ENCODE peak calls at places on chromosomes 2 and 18, in four cellular contexts. Z is H9, D is suprapubic skin, O is AG09309. G is an unnamed sample.

GRCh38 chr2:145015561-145015960 is 495.6 kb upstream of the ZEB2 start:
- DNase-seq in Z (no peak), D (no peak), O (no peak), G (no peak)

GRCh38 chr2:205776720-205777119 is 94.4 kb downstream of the NRP2 start:
- DNase-seq in Z (no peak), D (no peak), O (no peak), G (no peak)

GRCh38 chr2:167785606-167786005 is 461.8 kb downstream of the STK39 start:
- DNase-seq in Z (no peak), D (no peak), O (no peak), G (no peak)

GRCh38 chr2:178223806-178224205 is 29.5 kb downstream of the OSBPL6 start:
- DNase-seq in Z (no peak), D (no peak), O (no peak), G (no peak)

GRCh38 chr2:149741646-149742045 is 154.1 kb upstream of the MMADHC start:
- DNase-seq in Z (no peak), D (no peak), O (peak; percentile 88), G (no peak)

GRCh38 chr2:44934521-44934961 is 7.0 kb upstream of the SIX3 start:
- DNase-seq in Z (peak; percentile 60), D (peak; percentile 62), O (no peak), G (no peak)

GRCh38 chr2:169119117-169119770 is 49.9 kb downstream of the DHRS9 start:
- DNase-seq in Z (no peak), D (no peak), O (no peak), G (no peak)

GRCh38 chr2:183072177-183072576 is 6.4 kb upstream of the DUSP19 start:
- DNase-seq in Z (no peak), D (no peak), O (no peak), G (no peak)

GRCh38 chr2:7525746-7526145 is 608.5 kb downstream of the RNF144A start:
- DNase-seq in Z (no peak), D (no peak), O (no peak), G (no peak)

GRCh38 chr2:131567891-131568290 is 40.2 kb downstream of the CCDC74A start:
- DNase-seq in Z (no peak), D (no peak), O (no peak), G (no peak)

DNA sequence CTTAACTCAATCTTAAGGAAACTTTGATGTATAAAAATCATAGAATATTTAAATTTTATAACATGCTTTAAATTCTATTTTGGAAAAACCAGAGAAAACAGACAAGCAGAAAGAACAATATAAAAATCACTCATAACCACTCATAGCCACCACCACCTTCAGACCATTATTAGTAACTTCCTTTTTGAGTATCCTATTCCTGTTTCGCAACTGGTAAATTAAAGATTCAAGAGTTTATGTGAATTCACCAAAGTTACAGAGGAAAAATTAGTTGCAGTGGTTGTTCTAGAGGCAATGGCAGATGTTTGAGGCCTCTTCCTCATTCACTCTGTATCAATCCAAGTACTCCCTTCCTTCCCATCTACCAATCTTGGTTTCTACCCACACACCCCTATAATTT is 49.3 kb upstream of the PROKR1 start:
- DNase-seq in Z (no peak), D (no peak), O (no peak), G (no peak)
- TF ChIP-seq CTCF in Z (no peak), D (no peak), O (no peak), G (no peak)

GRCh38 chr2:218166791-218167190 is at the start of gene CXCR1:
- DNase-seq in Z (no peak), D (no peak), O (no peak), G (no peak)
- TF ChIP-seq CTCF in Z (no peak), D (no peak), O (no peak), G (no peak)

DNA sequence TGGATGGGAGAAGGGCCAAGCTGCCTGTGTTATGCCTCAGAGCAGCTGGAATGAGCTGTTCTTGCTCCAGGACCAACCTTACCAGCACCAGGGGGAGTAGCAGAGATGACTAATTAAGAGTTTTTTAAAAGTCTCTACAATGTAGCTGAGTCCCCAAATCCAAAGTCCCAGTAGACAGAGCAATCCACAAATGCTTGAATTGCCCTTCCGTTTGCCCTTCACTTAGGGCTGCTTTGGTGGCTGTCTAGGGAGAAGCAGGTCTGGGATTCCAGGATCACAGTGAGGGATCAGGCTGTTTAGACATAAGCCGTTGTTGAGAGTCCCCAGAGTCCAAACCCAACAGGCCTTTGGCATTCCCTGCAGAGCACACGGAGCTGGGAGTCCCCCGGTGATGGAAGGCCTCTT is 59.4 kb downstream of the RHOB start:
- DNase-seq in Z (no peak), D (no peak), O (no peak), G (no peak)
- TF ChIP-seq CTCF in Z (peak; percentile 21), D (no peak), O (peak; percentile 45), G (no peak)

DNA sequence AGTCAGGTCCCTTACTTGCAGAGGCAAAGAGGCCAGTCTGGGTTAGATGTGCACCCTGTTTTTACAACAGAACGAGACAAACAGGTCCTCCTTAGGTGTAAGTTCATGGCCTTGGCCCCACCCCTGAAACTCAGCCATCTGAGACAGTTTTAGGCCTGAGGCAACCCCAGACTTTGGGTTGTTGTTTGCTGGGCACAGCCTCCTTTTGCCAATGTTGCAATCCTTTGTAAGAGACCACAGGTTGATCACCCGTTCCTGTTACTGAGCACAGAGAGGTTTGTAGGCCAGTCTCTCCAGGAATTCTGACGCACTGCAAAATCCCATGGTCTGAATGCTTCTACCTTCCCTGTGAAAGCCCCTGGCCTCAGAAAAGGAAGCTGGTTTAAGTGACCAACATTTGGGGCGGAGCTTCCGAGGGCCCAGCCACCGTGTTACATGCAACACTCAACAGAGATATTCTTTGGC is 15.5 kb upstream of the IL1RN start:
- DNase-seq in Z (no peak), D (no peak), O (no peak), G (no peak)
- TF ChIP-seq CTCF in Z (no peak), D (no peak), O (no peak), G (no peak)

GRCh38 chr18:50523165-50523564 is 36.7 kb upstream of the MAPK4 start:
- DNase-seq in Z (no peak), D (no peak), O (no peak), G (no peak)

GRCh38 chr18:50527636-50528307 is 32.1 kb upstream of the MAPK4 start:
- DNase-seq in Z (no peak), D (no peak), O (no peak), G (no peak)

DNA sequence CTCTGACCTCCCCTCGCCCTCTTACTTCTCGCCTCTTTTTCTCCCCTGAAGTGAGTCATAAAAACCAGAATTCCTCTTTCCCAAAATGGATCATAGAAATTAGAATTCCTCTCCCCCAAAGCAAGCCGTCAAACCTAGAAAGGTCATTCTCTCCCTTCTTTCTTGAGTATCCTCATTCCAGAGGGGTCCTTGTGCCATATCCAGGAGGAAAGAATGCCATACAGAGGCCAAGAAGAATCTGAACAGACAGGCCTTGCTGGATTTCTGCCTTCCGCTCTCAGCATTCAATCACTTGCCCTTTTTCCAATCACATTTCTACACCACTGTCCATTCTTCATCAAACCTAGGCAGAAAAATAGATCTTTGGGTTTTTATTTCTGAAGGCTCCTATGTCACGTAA is 31.1 kb upstream of the MAPK4 start:
- DNase-seq in Z (no peak), D (no peak), O (no peak), G (no peak)
- TF ChIP-seq CTCF in Z (no peak), D (no peak), O (no peak), G (no peak)

GRCh38 chr2:185628985-185629384 is 109.6 kb upstream of the FSIP2 start:
- DNase-seq in Z (peak; percentile 85), D (no peak), O (no peak), G (no peak)
- TF ChIP-seq CTCF in Z (peak; percentile 86), D (no peak), O (no peak), G (peak; percentile 48)

GRCh38 chr2:115168457-115168856 is 726.0 kb downstream of the DPP10 start:
- DNase-seq in Z (no peak), D (no peak), O (no peak), G (no peak)

GRCh38 chr2:115161531-115162453 is 719.4 kb downstream of the DPP10 start:
- DNase-seq in Z (peak; percentile 76), D (no peak), O (no peak), G (peak; percentile 69)

GRCh38 chr2:115162454-115163293 is 720.2 kb downstream of the DPP10 start:
- DNase-seq in Z (peak; percentile 50), D (no peak), O (no peak), G (no peak)

GRCh38 chr2:115163572-115163971 is 721.1 kb downstream of the DPP10 start:
- DNase-seq in Z (peak; percentile 29), D (no peak), O (no peak), G (no peak)

GRCh38 chr2:115165529-115166109 is 723.2 kb downstream of the DPP10 start:
- DNase-seq in Z (no peak), D (no peak), O (no peak), G (no peak)
- TF ChIP-seq CTCF in Z (peak; percentile 80), D (no peak), O (peak; percentile 41), G (peak; percentile 86)

DNA sequence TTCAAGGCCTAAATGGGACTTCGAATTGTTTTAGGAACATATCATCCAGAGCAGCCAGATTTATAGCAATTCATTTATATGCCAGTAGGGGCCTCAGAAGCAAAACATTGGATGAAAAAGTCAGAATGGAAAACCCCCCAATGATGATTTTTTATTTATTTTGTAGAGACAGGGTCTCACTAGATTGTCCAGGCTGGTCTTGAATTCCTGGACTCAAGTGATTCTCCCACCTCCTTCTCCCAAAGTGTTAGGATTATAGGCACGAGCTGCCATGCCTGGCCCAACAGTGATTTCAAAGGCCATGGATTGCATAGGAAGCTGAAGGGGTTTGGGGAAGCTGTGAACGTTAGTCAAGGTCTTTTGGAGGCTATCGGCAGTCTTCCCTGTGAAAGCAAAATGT is 21.9 kb upstream of the MCFD2 start:
- DNase-seq in Z (no peak), D (no peak), O (no peak), G (no peak)
- TF ChIP-seq CTCF in Z (peak; percentile 49), D (peak; percentile 31), O (peak; percentile 40), G (peak; percentile 65)

GRCh38 chr18:73520229-73520628 is 627.4 kb downstream of the FBXO15 start:
- DNase-seq in Z (peak; percentile 72), D (no peak), O (no peak), G (no peak)
- TF ChIP-seq CTCF in Z (peak; percentile 88), D (no peak), O (no peak), G (peak; percentile 61)

G was measured in type B pancreatic cell.